ENCODE peak calls at places on chromosomes 2 and 18, in eight cellular contexts. One of them, this sample, is unnamed.
A peak's percentile ranks its signal among the peaks of the same experiment; 100 is the strongest.

GRCh38 chr2:18825856-18826255 is 236.5 kb upstream of the NT5C1B start:
- DNase-seq in RPMI7951: no peak
- DNase-seq in MG63: no peak
- DNase-seq in adrenal gland: no peak
- DNase-seq in neural progenitor cell: no peak
- DNase-seq in activated effector memory CD4-positive, alpha-beta T cell treated with Interleukin-2 at 50 U/mL for 16 hours: no peak
- DNase-seq in H4: no peak
- DNase-seq in stimulated activated CD8-positive, alpha-beta memory T cell treated with anti-CD3 and anti-CD28 coated beads, Interleukin-7, amount 100 ng/mL, for 24 hours: no peak
- DNase-seq in this sample: no peak

GRCh38 chr2:30926606-30927005 is 119.4 kb upstream of the CAPN13 start:
- DNase-seq in activated effector memory CD4-positive, alpha-beta T cell treated with Interleukin-2 at 50 U/mL for 16 hours: no peak
- DNase-seq in stimulated activated CD8-positive, alpha-beta memory T cell treated with anti-CD3 and anti-CD28 coated beads, Interleukin-7, amount 100 ng/mL, for 24 hours: no peak
- DNase-seq in H4: no peak
- DNase-seq in adrenal gland: no peak
- DNase-seq in RPMI7951: no peak
- DNase-seq in MG63: no peak
- DNase-seq in neural progenitor cell: no peak
- DNase-seq in this sample: no peak

GRCh38 chr2:136137982-136138381 is 20.0 kb upstream of the CXCR4 start:
- DNase-seq in activated effector memory CD4-positive, alpha-beta T cell treated with Interleukin-2 at 50 U/mL for 16 hours: no peak
- DNase-seq in RPMI7951: no peak
- DNase-seq in neural progenitor cell: no peak
- DNase-seq in MG63: peak; percentile 4
- DNase-seq in stimulated activated CD8-positive, alpha-beta memory T cell treated with anti-CD3 and anti-CD28 coated beads, Interleukin-7, amount 100 ng/mL, for 24 hours: no peak
- DNase-seq in H4: no peak
- DNase-seq in adrenal gland: peak; percentile 67
- DNase-seq in this sample: no peak

GRCh38 chr2:85234879-85235278 is 92.9 kb downstream of the TGOLN2 start:
- DNase-seq in adrenal gland: no peak
- DNase-seq in activated effector memory CD4-positive, alpha-beta T cell treated with Interleukin-2 at 50 U/mL for 16 hours: no peak
- DNase-seq in MG63: no peak
- DNase-seq in stimulated activated CD8-positive, alpha-beta memory T cell treated with anti-CD3 and anti-CD28 coated beads, Interleukin-7, amount 100 ng/mL, for 24 hours: no peak
- DNase-seq in neural progenitor cell: peak; percentile 96
- DNase-seq in H4: no peak
- DNase-seq in RPMI7951: no peak
- DNase-seq in this sample: no peak

GRCh38 chr2:19158899-19159298 is 199.5 kb downstream of the OSR1 start:
- DNase-seq in RPMI7951: peak; percentile 83
- DNase-seq in neural progenitor cell: peak; percentile 25
- DNase-seq in MG63: no peak
- DNase-seq in H4: peak; percentile 11
- DNase-seq in activated effector memory CD4-positive, alpha-beta T cell treated with Interleukin-2 at 50 U/mL for 16 hours: no peak
- DNase-seq in adrenal gland: no peak
- DNase-seq in stimulated activated CD8-positive, alpha-beta memory T cell treated with anti-CD3 and anti-CD28 coated beads, Interleukin-7, amount 100 ng/mL, for 24 hours: no peak
- DNase-seq in this sample: no peak

GRCh38 chr2:70638561-70638960 is 84.9 kb upstream of the TGFA start:
- DNase-seq in H4: no peak
- DNase-seq in neural progenitor cell: no peak
- DNase-seq in stimulated activated CD8-positive, alpha-beta memory T cell treated with anti-CD3 and anti-CD28 coated beads, Interleukin-7, amount 100 ng/mL, for 24 hours: no peak
- DNase-seq in MG63: no peak
- DNase-seq in adrenal gland: no peak
- DNase-seq in activated effector memory CD4-positive, alpha-beta T cell treated with Interleukin-2 at 50 U/mL for 16 hours: no peak
- DNase-seq in RPMI7951: no peak
- DNase-seq in this sample: no peak

GRCh38 chr2:206438196-206438727 is 5.1 kb upstream of the ADAM23 start:
- DNase-seq in H4: no peak
- DNase-seq in MG63: no peak
- DNase-seq in RPMI7951: no peak
- DNase-seq in stimulated activated CD8-positive, alpha-beta memory T cell treated with anti-CD3 and anti-CD28 coated beads, Interleukin-7, amount 100 ng/mL, for 24 hours: no peak
- DNase-seq in neural progenitor cell: no peak
- DNase-seq in activated effector memory CD4-positive, alpha-beta T cell treated with Interleukin-2 at 50 U/mL for 16 hours: no peak
- DNase-seq in adrenal gland: no peak
- DNase-seq in this sample: no peak

GRCh38 chr2:114550895-114551793 is 108.7 kb downstream of the DPP10 start:
- DNase-seq in adrenal gland: peak; percentile 61
- DNase-seq in activated effector memory CD4-positive, alpha-beta T cell treated with Interleukin-2 at 50 U/mL for 16 hours: no peak
- DNase-seq in MG63: peak; percentile 20
- DNase-seq in stimulated activated CD8-positive, alpha-beta memory T cell treated with anti-CD3 and anti-CD28 coated beads, Interleukin-7, amount 100 ng/mL, for 24 hours: no peak
- DNase-seq in H4: peak; percentile 15
- DNase-seq in neural progenitor cell: peak; percentile 77
- DNase-seq in RPMI7951: peak; percentile 42
- DNase-seq in this sample: no peak

GRCh38 chr2:239267411-239267941 is 133.3 kb downstream of the HDAC4 start:
- DNase-seq in RPMI7951: peak; percentile 96
- DNase-seq in H4: peak; percentile 94
- DNase-seq in MG63: peak; percentile 86
- DNase-seq in neural progenitor cell: peak; percentile 55
- DNase-seq in adrenal gland: peak; percentile 71
- DNase-seq in activated effector memory CD4-positive, alpha-beta T cell treated with Interleukin-2 at 50 U/mL for 16 hours: peak; percentile 87
- DNase-seq in stimulated activated CD8-positive, alpha-beta memory T cell treated with anti-CD3 and anti-CD28 coated beads, Interleukin-7, amount 100 ng/mL, for 24 hours: peak; percentile 78
- DNase-seq in this sample: peak; percentile 72

GRCh38 chr2:128558895-128559532 is 240.3 kb upstream of the HS6ST1 start:
- DNase-seq in H4: no peak
- DNase-seq in neural progenitor cell: no peak
- DNase-seq in activated effector memory CD4-positive, alpha-beta T cell treated with Interleukin-2 at 50 U/mL for 16 hours: no peak
- DNase-seq in stimulated activated CD8-positive, alpha-beta memory T cell treated with anti-CD3 and anti-CD28 coated beads, Interleukin-7, amount 100 ng/mL, for 24 hours: no peak
- DNase-seq in MG63: no peak
- DNase-seq in adrenal gland: no peak
- DNase-seq in RPMI7951: no peak
- DNase-seq in this sample: no peak

GRCh38 chr18:58576641-58577251 is 52.1 kb downstream of the ALPK2 start:
- DNase-seq in stimulated activated CD8-positive, alpha-beta memory T cell treated with anti-CD3 and anti-CD28 coated beads, Interleukin-7, amount 100 ng/mL, for 24 hours: no peak
- DNase-seq in RPMI7951: peak; percentile 38
- DNase-seq in neural progenitor cell: no peak
- DNase-seq in H4: peak; percentile 46
- DNase-seq in MG63: no peak
- DNase-seq in adrenal gland: no peak
- DNase-seq in activated effector memory CD4-positive, alpha-beta T cell treated with Interleukin-2 at 50 U/mL for 16 hours: no peak
- DNase-seq in this sample: no peak

GRCh38 chr18:5451871-5452270 is 91.9 kb downstream of the EPB41L3 start:
- DNase-seq in adrenal gland: no peak
- DNase-seq in H4: no peak
- DNase-seq in neural progenitor cell: no peak
- DNase-seq in RPMI7951: no peak
- DNase-seq in MG63: no peak
- DNase-seq in stimulated activated CD8-positive, alpha-beta memory T cell treated with anti-CD3 and anti-CD28 coated beads, Interleukin-7, amount 100 ng/mL, for 24 hours: no peak
- DNase-seq in activated effector memory CD4-positive, alpha-beta T cell treated with Interleukin-2 at 50 U/mL for 16 hours: no peak
- DNase-seq in this sample: no peak

GRCh38 chr2:73133566-73134227 is 20.9 kb upstream of the RAB11FIP5 start:
- DNase-seq in adrenal gland: peak; percentile 34
- DNase-seq in MG63: no peak
- DNase-seq in H4: no peak
- DNase-seq in activated effector memory CD4-positive, alpha-beta T cell treated with Interleukin-2 at 50 U/mL for 16 hours: no peak
- DNase-seq in RPMI7951: no peak
- DNase-seq in stimulated activated CD8-positive, alpha-beta memory T cell treated with anti-CD3 and anti-CD28 coated beads, Interleukin-7, amount 100 ng/mL, for 24 hours: no peak
- DNase-seq in neural progenitor cell: no peak
- DNase-seq in this sample: no peak